ENCODE peak calls at places on chromosome 21, in nine cellular contexts. Z is brain microvascular endothelial cell; R is endothelial cell; J is tibial nerve; V is OCI-LY7; Q is PC-3; H is heart left ventricle; G is activated gamma-delta T cell treated with anti-CD3 and anti-CD28 coated beads, Interleukin-2, amount 50 U/mL, for 16 hours; E is HTR-8/SVneo. D is an unnamed sample.

GRCh38 chr21:33207471-33208149 is 22.1 kb upstream of the IFNAR2 start:
- DNase-seq in Z (no peak), R (no peak), J (no peak), V (peak), Q (no peak), H (no peak), G (no peak), E (no peak), D (no peak)

GRCh38 chr21:45640888-45641479 is 2.5 kb upstream of the PCBP3 start:
- DNase-seq in Z (peak), R (peak), J (no peak), V (peak), Q (peak), H (no peak), G (no peak), E (no peak), D (no peak)

GRCh38 chr21:45415943-45416611 is 11.1 kb downstream of the COL18A1 start:
- DNase-seq in Z (no peak), R (no peak), J (no peak), V (no peak), Q (no peak), H (peak), G (no peak), E (no peak), D (no peak)

GRCh38 chr21:37821791-37822450 is 94.3 kb downstream of the KCNJ6 start:
- DNase-seq in Z (peak), R (no peak), J (no peak), V (no peak), Q (no peak), H (no peak), G (no peak), E (no peak), D (no peak)

GRCh38 chr21:38263493-38263892 is 6.7 kb downstream of the KCNJ15 start:
- DNase-seq in Z (peak), R (no peak), J (no peak), V (no peak), Q (no peak), H (no peak), G (no peak), E (no peak), D (no peak)

GRCh38 chr21:33949516-33950424 is 34.2 kb upstream of the ATP5PO start:
- DNase-seq in Z (no peak), R (no peak), J (no peak), V (no peak), Q (no peak), H (no peak), G (peak), E (no peak), D (no peak)

GRCh38 chr21:31872452-31873274 is at the start of gene HUNK:
- DNase-seq in Z (peak), R (peak), J (no peak), V (peak), Q (no peak), H (no peak), G (no peak), E (no peak), D (peak)

GRCh38 chr21:15494481-15494880 is 235.3 kb upstream of the USP25 start:
- DNase-seq in Z (no peak), R (no peak), J (no peak), V (no peak), Q (no peak), H (no peak), G (no peak), E (no peak), D (no peak)

GRCh38 chr21:41755258-41755933 is 11.5 kb downstream of the RIPK4 start:
- DNase-seq in Z (no peak), R (no peak), J (no peak), V (no peak), Q (no peak), H (no peak), G (no peak), E (no peak), D (no peak)

GRCh38 chr21:43771698-43772367 is 4.3 kb downstream of the CSTB start:
- DNase-seq in Z (no peak), R (no peak), J (no peak), V (no peak), Q (no peak), H (no peak), G (no peak), E (no peak), D (no peak)

GRCh38 chr21:44962481-44962966 is 22.7 kb downstream of the SLX9 start:
- DNase-seq in Z (peak), R (no peak), J (no peak), V (no peak), Q (no peak), H (peak), G (no peak), E (peak), D (peak)

GRCh38 chr21:16792155-16792554 is 720.7 kb upstream of the CXADR start:
- DNase-seq in Z (no peak), R (no peak), J (no peak), V (no peak), Q (no peak), H (no peak), G (no peak), E (no peak), D (no peak)

GRCh38 chr21:31554511-31555022 is 104.9 kb upstream of the SOD1 start:
- DNase-seq in Z (peak), R (peak), J (no peak), V (no peak), Q (peak), H (no peak), G (no peak), E (peak), D (no peak)

GRCh38 chr21:44965251-44966022 is 25.6 kb downstream of the SLX9 start:
- DNase-seq in Z (peak), R (no peak), J (no peak), V (no peak), Q (no peak), H (peak), G (no peak), E (peak), D (no peak)

GRCh38 chr21:37445228-37445627 is 78.7 kb downstream of the DYRK1A start:
- DNase-seq in Z (no peak), R (no peak), J (no peak), V (no peak), Q (no peak), H (no peak), G (no peak), E (no peak), D (no peak)

GRCh38 chr21:32779983-32780382 is 8.4 kb upstream of the PAXBP1 start:
- DNase-seq in Z (no peak), R (no peak), J (no peak), V (peak), Q (no peak), H (no peak), G (no peak), E (no peak), D (no peak)

GRCh38 chr21:33964706-33965325 is 49.2 kb upstream of the ATP5PO start:
- DNase-seq in Z (no peak), R (no peak), J (no peak), V (no peak), Q (no peak), H (no peak), G (no peak), E (no peak), D (no peak)

GRCh38 chr21:25885405-25885804 is 150.6 kb downstream of the GABPA start:
- DNase-seq in Z (no peak), R (no peak), J (no peak), V (no peak), Q (no peak), H (no peak), G (no peak), E (no peak), D (no peak)

GRCh38 chr21:44592446-44593365 is at the start of gene KRTAP10-6:
- DNase-seq in Z (no peak), R (no peak), J (no peak), V (no peak), Q (no peak), H (no peak), G (no peak), E (no peak), D (no peak)

GRCh38 chr21:17427157-17427556 is 85.7 kb upstream of the CXADR start:
- DNase-seq in Z (no peak), R (no peak), J (no peak), V (no peak), Q (no peak), H (no peak), G (no peak), E (no peak), D (no peak)

GRCh38 chr21:43609501-43610340 is 49.6 kb downstream of the HSF2BP start:
- DNase-seq in Z (peak), R (no peak), J (no peak), V (no peak), Q (peak), H (no peak), G (no peak), E (peak), D (no peak)

GRCh38 chr21:28885853-28886177 is 106.9 kb downstream of the LTN1 start:
- DNase-seq in Z (no peak), R (no peak), J (no peak), V (no peak), Q (no peak), H (no peak), G (no peak), E (no peak), D (no peak)

GRCh38 chr21:36104306-36105300 is 30.3 kb upstream of the CBR3 start:
- DNase-seq in Z (peak), R (peak), J (peak), V (no peak), Q (peak), H (peak), G (peak), E (no peak), D (no peak)

GRCh38 chr21:44834951-44835646 is 17.2 kb upstream of the SUMO3 start:
- DNase-seq in Z (no peak), R (no peak), J (no peak), V (no peak), Q (no peak), H (no peak), G (no peak), E (no peak), D (no peak)

GRCh38 chr21:35023396-35024070 is 25.6 kb downstream of the RUNX1 start:
- DNase-seq in Z (no peak), R (no peak), J (no peak), V (no peak), Q (no peak), H (no peak), G (no peak), E (no peak), D (no peak)

GRCh38 chr21:46066843-46067331 is 31.0 kb upstream of the COL6A2 start:
- DNase-seq in Z (no peak), R (no peak), J (no peak), V (no peak), Q (no peak), H (peak), G (no peak), E (no peak), D (no peak)

GRCh38 chr21:36909423-36909822 is 57.0 kb downstream of the HLCS start:
- DNase-seq in Z (no peak), R (no peak), J (no peak), V (no peak), Q (no peak), H (no peak), G (no peak), E (no peak), D (no peak)

GRCh38 chr21:43345746-43346409 is 81.1 kb downstream of the SIK1 start:
- DNase-seq in Z (peak), R (no peak), J (no peak), V (no peak), Q (peak), H (no peak), G (no peak), E (peak), D (no peak)